ENCODE peak calls at places on chromosomes 11 and 22, in nine cellular contexts. One of them, this sample, is unnamed.
A peak's percentile ranks its signal among the peaks of the same experiment; 100 is the strongest.

GRCh38 chr11:31089117-31089516 is 280.4 kb downstream of the DCDC1 start:
- DNase-seq in left ventricle myocardium inferior: no peak
- DNase-seq in IMR-90: no peak
- DNase-seq in transverse colon: no peak
- DNase-seq in Panc1: no peak
- DNase-seq in body of pancreas: no peak
- DNase-seq in K562: no peak
- DNase-seq in uterus: no peak
- DNase-seq in adrenal gland: no peak
- DNase-seq in this sample: no peak

GRCh38 chr11:33474866-33475265 is 217.7 kb downstream of the HIPK3 start:
- DNase-seq in left ventricle myocardium inferior: no peak
- DNase-seq in IMR-90: no peak
- DNase-seq in transverse colon: no peak
- DNase-seq in Panc1: no peak
- DNase-seq in body of pancreas: no peak
- DNase-seq in K562: no peak
- DNase-seq in uterus: no peak
- DNase-seq in adrenal gland: no peak
- DNase-seq in this sample: no peak

GRCh38 chr22:46936378-46936916 is 174.0 kb downstream of the TBC1D22A start:
- DNase-seq in left ventricle myocardium inferior: no peak
- DNase-seq in IMR-90: no peak
- DNase-seq in transverse colon: no peak
- DNase-seq in Panc1: no peak
- DNase-seq in body of pancreas: no peak
- DNase-seq in K562: no peak
- DNase-seq in uterus: no peak
- DNase-seq in adrenal gland: no peak
- DNase-seq in this sample: no peak

GRCh38 chr11:98625526-98625925 is 395.2 kb upstream of the CNTN5 start:
- DNase-seq in left ventricle myocardium inferior: no peak
- DNase-seq in IMR-90: no peak
- DNase-seq in transverse colon: no peak
- DNase-seq in Panc1: no peak
- DNase-seq in body of pancreas: no peak
- DNase-seq in K562: no peak
- DNase-seq in uterus: no peak
- DNase-seq in adrenal gland: no peak
- DNase-seq in this sample: no peak

GRCh38 chr11:36030707-36031365 is 87.0 kb downstream of the LDLRAD3 start:
- DNase-seq in left ventricle myocardium inferior: no peak
- DNase-seq in IMR-90: peak; percentile 78
- DNase-seq in transverse colon: no peak
- DNase-seq in Panc1: no peak
- DNase-seq in body of pancreas: no peak
- DNase-seq in K562: no peak
- DNase-seq in uterus: no peak
- DNase-seq in adrenal gland: no peak
- DNase-seq in this sample: no peak

GRCh38 chr11:92453055-92453454 is 228.4 kb downstream of the FAT3 start:
- DNase-seq in left ventricle myocardium inferior: no peak
- DNase-seq in IMR-90: peak; percentile 78
- DNase-seq in transverse colon: no peak
- DNase-seq in Panc1: no peak
- DNase-seq in body of pancreas: no peak
- DNase-seq in K562: no peak
- DNase-seq in uterus: no peak
- DNase-seq in adrenal gland: no peak
- DNase-seq in this sample: no peak

GRCh38 chr11:95076416-95076815 is 9.7 kb downstream of the SRSF8 start:
- DNase-seq in left ventricle myocardium inferior: no peak
- DNase-seq in IMR-90: peak; percentile 75
- DNase-seq in transverse colon: no peak
- DNase-seq in Panc1: no peak
- DNase-seq in body of pancreas: peak; percentile 56
- DNase-seq in K562: no peak
- DNase-seq in uterus: peak; percentile 72
- DNase-seq in adrenal gland: peak; percentile 38
- DNase-seq in this sample: no peak

GRCh38 chr11:27319065-27319464 is 44.0 kb downstream of the CCDC34 start:
- DNase-seq in left ventricle myocardium inferior: no peak
- DNase-seq in IMR-90: peak; percentile 72
- DNase-seq in transverse colon: no peak
- DNase-seq in Panc1: no peak
- DNase-seq in body of pancreas: no peak
- DNase-seq in K562: no peak
- DNase-seq in uterus: no peak
- DNase-seq in adrenal gland: peak; percentile 38
- DNase-seq in this sample: no peak

GRCh38 chr11:63738720-63739360 is 29.7 kb downstream of the ZFTA start:
- DNase-seq in left ventricle myocardium inferior: peak; percentile 63
- DNase-seq in IMR-90: peak; percentile 84
- DNase-seq in transverse colon: peak; percentile 77
- DNase-seq in Panc1: peak; percentile 60
- DNase-seq in body of pancreas: peak; percentile 85
- DNase-seq in K562: peak; percentile 60
- DNase-seq in uterus: peak; percentile 80
- DNase-seq in adrenal gland: peak; percentile 61
- DNase-seq in this sample: peak; percentile 71

GRCh38 chr22:46572911-46573780 is 35.7 kb upstream of the CELSR1 start:
- DNase-seq in left ventricle myocardium inferior: peak; percentile 27
- DNase-seq in IMR-90: no peak
- DNase-seq in transverse colon: no peak
- DNase-seq in Panc1: no peak
- DNase-seq in body of pancreas: peak; percentile 65
- DNase-seq in K562: no peak
- DNase-seq in uterus: no peak
- DNase-seq in adrenal gland: no peak
- DNase-seq in this sample: peak; percentile 33

GRCh38 chr11:105244157-105244820 is 104.7 kb upstream of the CARD18 start:
- DNase-seq in left ventricle myocardium inferior: no peak
- DNase-seq in IMR-90: peak; percentile 98
- DNase-seq in transverse colon: no peak
- DNase-seq in Panc1: peak; percentile 88
- DNase-seq in body of pancreas: peak; percentile 7
- DNase-seq in K562: no peak
- DNase-seq in uterus: no peak
- DNase-seq in adrenal gland: no peak
- DNase-seq in this sample: no peak

GRCh38 chr22:30564045-30564765 is 10.3 kb downstream of the GAL3ST1 start:
- DNase-seq in left ventricle myocardium inferior: no peak
- DNase-seq in IMR-90: no peak
- DNase-seq in transverse colon: no peak
- DNase-seq in Panc1: no peak
- DNase-seq in body of pancreas: no peak
- DNase-seq in K562: no peak
- DNase-seq in uterus: no peak
- DNase-seq in adrenal gland: no peak
- DNase-seq in this sample: no peak

GRCh38 chr11:131977231-131977630 is 606.8 kb downstream of the NTM start:
- DNase-seq in left ventricle myocardium inferior: no peak
- DNase-seq in IMR-90: peak; percentile 43
- DNase-seq in transverse colon: no peak
- DNase-seq in Panc1: no peak
- DNase-seq in body of pancreas: no peak
- DNase-seq in K562: no peak
- DNase-seq in uterus: no peak
- DNase-seq in adrenal gland: no peak
- DNase-seq in this sample: no peak

GRCh38 chr11:73409431-73409830 is 33.2 kb downstream of the RELT start:
- DNase-seq in left ventricle myocardium inferior: no peak
- DNase-seq in IMR-90: no peak
- DNase-seq in transverse colon: no peak
- DNase-seq in Panc1: no peak
- DNase-seq in body of pancreas: no peak
- DNase-seq in K562: no peak
- DNase-seq in uterus: no peak
- DNase-seq in adrenal gland: no peak
- DNase-seq in this sample: no peak

GRCh38 chr22:36197601-36198146 is 3.9 kb downstream of the APOL4 start:
- DNase-seq in left ventricle myocardium inferior: no peak
- DNase-seq in IMR-90: no peak
- DNase-seq in transverse colon: no peak
- DNase-seq in Panc1: no peak
- DNase-seq in body of pancreas: no peak
- DNase-seq in K562: no peak
- DNase-seq in uterus: no peak
- DNase-seq in adrenal gland: no peak
- DNase-seq in this sample: no peak

GRCh38 chr11:67309661-67310061 is 6.3 kb downstream of the SSH3 start:
- DNase-seq in left ventricle myocardium inferior: no peak
- DNase-seq in IMR-90: no peak
- DNase-seq in transverse colon: peak; percentile 7
- DNase-seq in Panc1: no peak
- DNase-seq in body of pancreas: no peak
- DNase-seq in K562: no peak
- DNase-seq in uterus: no peak
- DNase-seq in adrenal gland: no peak
- DNase-seq in this sample: no peak

GRCh38 chr11:100584201-100584600 is 102.9 kb upstream of the ARHGAP42 start:
- DNase-seq in left ventricle myocardium inferior: no peak
- DNase-seq in IMR-90: no peak
- DNase-seq in transverse colon: no peak
- DNase-seq in Panc1: no peak
- DNase-seq in body of pancreas: no peak
- DNase-seq in K562: no peak
- DNase-seq in uterus: no peak
- DNase-seq in adrenal gland: no peak
- DNase-seq in this sample: no peak

GRCh38 chr11:14144905-14145304 is 182.4 kb downstream of the SPON1 start:
- DNase-seq in left ventricle myocardium inferior: no peak
- DNase-seq in IMR-90: no peak
- DNase-seq in transverse colon: no peak
- DNase-seq in Panc1: no peak
- DNase-seq in body of pancreas: no peak
- DNase-seq in K562: no peak
- DNase-seq in uterus: no peak
- DNase-seq in adrenal gland: no peak
- DNase-seq in this sample: no peak

GRCh38 chr22:39529487-39529851 is 3.1 kb downstream of the RPS19BP1 start:
- DNase-seq in left ventricle myocardium inferior: no peak
- DNase-seq in IMR-90: no peak
- DNase-seq in transverse colon: no peak
- DNase-seq in Panc1: no peak
- DNase-seq in body of pancreas: no peak
- DNase-seq in K562: no peak
- DNase-seq in uterus: no peak
- DNase-seq in adrenal gland: no peak
- DNase-seq in this sample: no peak
- TF ChIP-seq CTCF in left ventricle myocardium inferior: peak; percentile 36
- TF ChIP-seq CTCF in IMR-90: no peak
- TF ChIP-seq CTCF in transverse colon: peak; percentile 7
- TF ChIP-seq CTCF in Panc1: peak; percentile 69
- TF ChIP-seq CTCF in body of pancreas: no peak
- TF ChIP-seq CTCF in K562: no peak
- TF ChIP-seq CTCF in uterus: no peak
- TF ChIP-seq CTCF in adrenal gland: no peak
- TF ChIP-seq CTCF in this sample: peak; percentile 13

GRCh38 chr11:121699801-121700200 is 247.0 kb upstream of the SORL1-AS1 start:
- DNase-seq in left ventricle myocardium inferior: no peak
- DNase-seq in IMR-90: no peak
- DNase-seq in transverse colon: no peak
- DNase-seq in Panc1: no peak
- DNase-seq in body of pancreas: no peak
- DNase-seq in K562: no peak
- DNase-seq in uterus: no peak
- DNase-seq in adrenal gland: no peak
- DNase-seq in this sample: no peak
- H3K36me3 ChIP-seq in left ventricle myocardium inferior: no peaks in the 10 kb centered on the region
- H3K36me3 ChIP-seq in IMR-90: no peaks in the 10 kb centered on the region
- H3K36me3 ChIP-seq in transverse colon: no peaks in the 10 kb centered on the region
- H3K36me3 ChIP-seq in Panc1: no peaks in the 10 kb centered on the region
- H3K36me3 ChIP-seq in body of pancreas: no peaks in the 10 kb centered on the region
- H3K36me3 ChIP-seq in K562: no peaks in the 10 kb centered on the region
- H3K36me3 ChIP-seq in uterus: no peaks in the 10 kb centered on the region
- H3K36me3 ChIP-seq in adrenal gland: no peaks in the 10 kb centered on the region
- H3K36me3 ChIP-seq in this sample: no peaks in the 10 kb centered on the region

GRCh38 chr11:17930544-17931144 is 82.2 kb downstream of the SERGEF start:
- DNase-seq in left ventricle myocardium inferior: no peak
- DNase-seq in IMR-90: no peak
- DNase-seq in transverse colon: no peak
- DNase-seq in Panc1: no peak
- DNase-seq in body of pancreas: no peak
- DNase-seq in K562: no peak
- DNase-seq in uterus: no peak
- DNase-seq in adrenal gland: no peak
- DNase-seq in this sample: no peak

GRCh38 chr11:17934194-17934593 is 78.7 kb downstream of the SERGEF start:
- DNase-seq in left ventricle myocardium inferior: no peak
- DNase-seq in IMR-90: no peak
- DNase-seq in transverse colon: no peak
- DNase-seq in Panc1: no peak
- DNase-seq in body of pancreas: no peak
- DNase-seq in K562: no peak
- DNase-seq in uterus: no peak
- DNase-seq in adrenal gland: no peak
- DNase-seq in this sample: no peak

GRCh38 chr11:17931595-17931994 is 81.3 kb downstream of the SERGEF start:
- DNase-seq in left ventricle myocardium inferior: no peak
- DNase-seq in IMR-90: peak; percentile 20
- DNase-seq in transverse colon: no peak
- DNase-seq in Panc1: no peak
- DNase-seq in body of pancreas: no peak
- DNase-seq in K562: no peak
- DNase-seq in uterus: no peak
- DNase-seq in adrenal gland: no peak
- DNase-seq in this sample: no peak

GRCh38 chr11:17933710-17934109 is 79.1 kb downstream of the SERGEF start:
- DNase-seq in left ventricle myocardium inferior: no peak
- DNase-seq in IMR-90: no peak
- DNase-seq in transverse colon: no peak
- DNase-seq in Panc1: no peak
- DNase-seq in body of pancreas: no peak
- DNase-seq in K562: peak; percentile 31
- DNase-seq in uterus: no peak
- DNase-seq in adrenal gland: no peak
- DNase-seq in this sample: no peak

GRCh38 chr11:17932472-17932871 is 80.4 kb downstream of the SERGEF start:
- DNase-seq in left ventricle myocardium inferior: no peak
- DNase-seq in IMR-90: no peak
- DNase-seq in transverse colon: no peak
- DNase-seq in Panc1: no peak
- DNase-seq in body of pancreas: no peak
- DNase-seq in K562: peak; percentile 33
- DNase-seq in uterus: no peak
- DNase-seq in adrenal gland: no peak
- DNase-seq in this sample: no peak
- TF ChIP-seq CTCF in left ventricle myocardium inferior: no peak
- TF ChIP-seq CTCF in IMR-90: no peak
- TF ChIP-seq CTCF in transverse colon: no peak
- TF ChIP-seq CTCF in Panc1: peak; percentile 14
- TF ChIP-seq CTCF in body of pancreas: no peak
- TF ChIP-seq CTCF in K562: no peak
- TF ChIP-seq CTCF in uterus: no peak
- TF ChIP-seq CTCF in adrenal gland: no peak
- TF ChIP-seq CTCF in this sample: no peak

DNA sequence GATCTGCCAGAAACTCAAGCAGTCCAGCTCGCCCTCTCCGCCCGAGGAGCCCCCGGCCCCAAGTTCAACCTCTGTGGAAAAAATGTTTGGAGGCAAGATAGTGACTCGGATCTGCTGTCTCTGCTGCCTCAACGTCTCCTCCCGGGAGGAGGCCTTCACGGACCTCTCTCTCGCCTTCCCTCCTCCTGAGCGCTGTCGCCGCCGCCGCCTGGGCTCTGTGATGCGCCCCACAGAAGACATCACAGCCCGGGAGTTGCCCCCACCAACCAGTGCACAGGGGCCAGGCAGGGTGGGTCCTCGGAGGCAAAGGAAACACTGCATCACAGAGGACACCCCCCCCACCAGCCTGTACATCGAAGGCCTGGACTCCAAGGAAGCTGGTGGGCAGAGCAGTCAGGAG is 20.8 kb downstream of the USP35 start:
- DNase-seq in left ventricle myocardium inferior: peak; percentile 12
- DNase-seq in IMR-90: no peak
- DNase-seq in transverse colon: no peak
- DNase-seq in Panc1: no peak
- DNase-seq in body of pancreas: no peak
- DNase-seq in K562: no peak
- DNase-seq in uterus: no peak
- DNase-seq in adrenal gland: no peak
- DNase-seq in this sample: no peak
- H3K36me3 ChIP-seq in left ventricle myocardium inferior: peaks cover 35% of the 10 kb centered on the region
- H3K36me3 ChIP-seq in IMR-90: peaks cover 47% of the 10 kb centered on the region
- H3K36me3 ChIP-seq in transverse colon: no peaks in the 10 kb centered on the region
- H3K36me3 ChIP-seq in Panc1: no peaks in the 10 kb centered on the region
- H3K36me3 ChIP-seq in body of pancreas: peaks cover 5% of the 10 kb centered on the region
- H3K36me3 ChIP-seq in K562: peaks cover 25% of the 10 kb centered on the region
- H3K36me3 ChIP-seq in uterus: no peaks in the 10 kb centered on the region
- H3K36me3 ChIP-seq in adrenal gland: no peaks in the 10 kb centered on the region
- H3K36me3 ChIP-seq in this sample: peaks cover 29% of the 10 kb centered on the region

This sample was measured in psoas muscle.